ENCODE peak calls at places on chromosome 3, in six cellular contexts. N is activated gamma-delta T cell treated with Interleukin-2 at 50 U/mL for 16 hours; O is anterior cingulate cortex; L is cardiac muscle cell; W is renal cortical epithelial cell; V is stimulated activated CD8-positive, alpha-beta memory T cell treated with anti-CD3 and anti-CD28 coated beads, Interleukin-4, amount 100 ng/mL, for 1 hour. G is an unnamed sample.

GRCh38 chr3:75001330-75001729 is 386.9 kb upstream of the CNTN3 start:
- DNase-seq in N (no peak), O (no peak), L (peak; percentile 1), W (peak; percentile 6), V (no peak), G (no peak)

GRCh38 chr3:101383156-101383575 is 62.8 kb upstream of the IMPG2 start:
- DNase-seq in N (no peak), O (no peak), L (peak; percentile 28), W (no peak), V (no peak), G (no peak)

GRCh38 chr3:71585126-71585525 is 1.6 kb upstream of the FOXP1 start:
- DNase-seq in N (no peak), O (no peak), L (no peak), W (peak; percentile 13), V (no peak), G (no peak)

GRCh38 chr3:63869929-63870328 is 6.3 kb downstream of the ATXN7 start:
- DNase-seq in N (no peak), O (no peak), L (no peak), W (no peak), V (no peak), G (no peak)

GRCh38 chr3:99862208-99862607 is 44.5 kb downstream of the CMSS1 start:
- DNase-seq in N (no peak), O (no peak), L (no peak), W (peak; percentile 65), V (no peak), G (no peak)

GRCh38 chr3:18394384-18394995 is 30.6 kb downstream of the SATB1 start:
- DNase-seq in N (no peak), O (no peak), L (no peak), W (no peak), V (no peak), G (no peak)

GRCh38 chr3:15315003-15315402 is 17.4 kb downstream of the SH3BP5 start:
- DNase-seq in N (no peak), O (no peak), L (no peak), W (no peak), V (no peak), G (no peak)

GRCh38 chr3:48125026-48125704 is 63.1 kb downstream of the CDC25A start:
- DNase-seq in N (no peak), O (no peak), L (peak; percentile 35), W (peak; percentile 78), V (no peak), G (peak; percentile 33)

GRCh38 chr3:172646439-172647015 is 64.3 kb downstream of the NCEH1 start:
- DNase-seq in N (no peak), O (no peak), L (peak; percentile 88), W (peak; percentile 67), V (no peak), G (no peak)

GRCh38 chr3:187841552-187841951 is 96.3 kb upstream of the BCL6 start:
- DNase-seq in N (no peak), O (no peak), L (peak; percentile 15), W (peak; percentile 65), V (no peak), G (no peak)

GRCh38 chr3:82376883-82377282 is 615.4 kb upstream of the GBE1 start:
- DNase-seq in N (no peak), O (no peak), L (no peak), W (no peak), V (no peak), G (no peak)

GRCh38 chr3:28138047-28138446 is 103.4 kb upstream of the CMC1 start:
- DNase-seq in N (no peak), O (no peak), L (no peak), W (no peak), V (no peak), G (no peak)